ENCODE peak calls at places on chromosomes 1 and 21, in nine cellular contexts. G, I, M, O, D, K, J, R and V are unnamed samples.

GRCh38 chr1:193960499-193960898 is 774.1 kb upstream of the B3GALT2 start:
- DNase-seq in G (no peak), M (no peak), K (no peak), R (no peak), D (no peak), J (no peak), O (no peak), I (no peak), V (no peak)

GRCh38 chr1:63112155-63112914 is 210.0 kb upstream of the FOXD3 start:
- DNase-seq in G (peak; percentile 27), M (peak; percentile 23), J (no peak), O (peak; percentile 38), K (peak; percentile 85), D (no peak), I (no peak), R (no peak), V (peak; percentile 83)

GRCh38 chr1:31576201-31576669 is at the start of gene TINAGL1:
- DNase-seq in O (no peak), J (no peak), K (no peak), D (no peak), M (no peak), R (no peak), I (no peak), G (peak; percentile 85), V (no peak)

GRCh38 chr1:111221276-111221632 is 6.3 kb upstream of the CHI3L2 start:
- DNase-seq in M (no peak), O (no peak), R (no peak), K (no peak), G (no peak), J (no peak), D (no peak), I (no peak), V (no peak)

GRCh38 chr1:244603498-244603897 is 49.4 kb upstream of the DESI2 start:
- DNase-seq in G (no peak), M (no peak), K (peak; percentile 51), I (peak; percentile 38), J (no peak), O (peak; percentile 60), R (peak; percentile 27), D (peak; percentile 1), V (peak; percentile 30)

GRCh38 chr1:226666164-226666506 is 72.9 kb downstream of the ITPKB start:
- DNase-seq in D (no peak), K (no peak), M (no peak), J (no peak), G (no peak), I (no peak), R (no peak), O (no peak), V (no peak)

GRCh38 chr1:10932088-10932487 is 80.4 kb upstream of the TARDBP start:
- DNase-seq in I (no peak), O (no peak), D (no peak), M (no peak), R (peak; percentile 30), J (no peak), K (no peak), G (no peak), V (no peak)

GRCh38 chr1:152941037-152941700 is 5.8 kb upstream of the SPRR5 start:
- DNase-seq in M (no peak), K (no peak), G (peak; percentile 74), D (no peak), R (no peak), I (no peak), O (no peak), J (no peak), V (no peak)

GRCh38 chr1:24586970-24587820 is 31.3 kb downstream of the NCMAP start:
- DNase-seq in I (peak; percentile 76), G (no peak), J (peak; percentile 11), K (peak; percentile 56), D (peak; percentile 64), R (peak; percentile 63), M (peak; percentile 38), O (peak; percentile 69), V (peak; percentile 54)

GRCh38 chr1:200628223-200628868 is 7.8 kb upstream of the KIF14 start:
- DNase-seq in O (no peak), G (no peak), I (no peak), D (no peak), J (no peak), K (no peak), M (no peak), R (peak; percentile 11), V (no peak)

GRCh38 chr21:38323721-38324591 is 67.2 kb downstream of the KCNJ15 start:
- DNase-seq in K (peak; percentile 100), D (peak; percentile 17), J (no peak), R (no peak), M (no peak), G (peak; percentile 98), I (no peak), O (peak; percentile 92), V (peak; percentile 95)

GRCh38 chr1:94071391-94071790 is 49.6 kb downstream of the ABCA4 start:
- DNase-seq in M (no peak), K (no peak), O (no peak), I (no peak), D (no peak), G (no peak), R (no peak), J (no peak), V (no peak)